ENCODE peak calls at places on chromosomes 12 and 14, in five cellular contexts. O is ovary; N is suprapubic skin; C is CD8-positive, alpha-beta T cell; G is pancreas. S is an unnamed sample. For H3K27me3, H3K4me1 and H3K9me3, the result is how much of the 10 kb centered on the place peaks cover.

GRCh38 chr12:101925352-101925751 is 48.0 kb downstream of the DRAM1 start:
- DNase-seq in O (peak), N (peak), C (no peak), G (no peak), S (peak)

GRCh38 chr12:126219654-126220279 is 1154.5 kb downstream of the AACS start:
- DNase-seq in O (no peak), N (no peak), C (no peak), G (no peak), S (no peak)

GRCh38 chr12:101925935-101926334 is 48.6 kb downstream of the DRAM1 start:
- DNase-seq in O (no peak), N (no peak), C (no peak), G (no peak), S (no peak)

GRCh38 chr14:71722885-71723284 is 209.3 kb upstream of the RGS6 start:
- DNase-seq in O (no peak), N (no peak), C (no peak), G (no peak), S (no peak)

GRCh38 chr12:1591543-1591942 is 2.8 kb downstream of the FBXL14 start:
- DNase-seq in O (no peak), N (no peak), C (no peak), G (no peak), S (no peak)

GRCh38 chr14:50051106-50051505 is 65.3 kb downstream of the VCPKMT start:
- DNase-seq in O (no peak), N (no peak), C (no peak), G (no peak), S (no peak)

GRCh38 chr14:53601409-53601808 is 355.2 kb downstream of the BMP4 start:
- DNase-seq in O (no peak), N (no peak), C (no peak), G (no peak), S (no peak)

GRCh38 chr14:36874396-36875138 is 212.9 kb downstream of the PAX9 start:
- DNase-seq in O (no peak), N (no peak), C (no peak), G (no peak), S (no peak)

GRCh38 chr12:14614704-14615121 is 47.0 kb upstream of the PLBD1 start:
- DNase-seq in O (no peak), N (no peak), C (no peak), G (no peak), S (no peak)

GRCh38 chr14:82394916-82395315 is 861.3 kb upstream of the SEL1L start:
- DNase-seq in O (no peak), N (no peak), C (no peak), G (no peak), S (no peak)

GRCh38 chr12:127728285-127728684 is 538.7 kb upstream of the TMEM132C start:
- DNase-seq in O (no peak), N (no peak), C (no peak), G (no peak), S (no peak)

GRCh38 chr14:36647827-36648753 is 13.6 kb upstream of the PAX9 start:
- DNase-seq in O (no peak), N (no peak), C (no peak), G (no peak), S (no peak)

GRCh38 chr14:44979740-44980346 is 17.9 kb downstream of the TOGARAM1 start:
- DNase-seq in O (peak), N (no peak), C (no peak), G (no peak), S (no peak)

GRCh38 chr14:68981539-68981976 is 2.5 kb upstream of the ACTN1 start:
- DNase-seq in O (no peak), N (no peak), C (no peak), G (no peak), S (no peak)

GRCh38 chr12:90543841-90544240 is 411.1 kb downstream of the CCER1 start:
- DNase-seq in O (no peak), N (no peak), C (no peak), G (no peak), S (no peak)

DNA sequence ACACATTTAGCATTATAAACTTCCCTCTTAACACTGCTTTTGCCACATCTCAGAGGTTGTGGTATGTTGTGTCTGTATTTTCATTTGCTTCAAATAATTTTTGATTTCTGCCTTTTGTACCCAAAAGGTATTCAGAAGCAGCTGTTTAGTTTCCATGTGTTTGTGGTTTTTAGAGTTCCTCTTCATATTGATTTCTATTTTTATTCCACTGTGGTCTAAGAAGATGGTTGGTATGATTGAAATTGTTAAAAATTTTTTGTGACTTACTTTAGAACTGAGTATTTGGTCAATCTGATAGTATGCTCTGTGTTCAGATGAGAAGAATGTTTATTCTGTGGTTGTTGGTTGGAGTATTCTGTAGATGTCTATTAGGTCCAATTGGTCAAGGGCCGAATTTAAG is 76.4 kb downstream of the IFNG-AS1 start:
- DNase-seq in O (no peak), N (no peak), C (no peak), G (no peak), S (no peak)
- H3K27me3 ChIP-seq in O (under half), N (under half), C (under half), G (under half), S (under half)

GRCh38 chr12:92496790-92497189 is 206.0 kb upstream of the PLEKHG7 start:
- DNase-seq in O (no peak), N (no peak), C (no peak), G (no peak), S (no peak)

GRCh38 chr12:92493816-92494215 is 209.0 kb upstream of the PLEKHG7 start:
- DNase-seq in O (no peak), N (no peak), C (no peak), G (no peak), S (no peak)

GRCh38 chr12:92492291-92492690 is 210.5 kb upstream of the PLEKHG7 start:
- DNase-seq in O (no peak), N (no peak), C (no peak), G (no peak), S (no peak)

DNA sequence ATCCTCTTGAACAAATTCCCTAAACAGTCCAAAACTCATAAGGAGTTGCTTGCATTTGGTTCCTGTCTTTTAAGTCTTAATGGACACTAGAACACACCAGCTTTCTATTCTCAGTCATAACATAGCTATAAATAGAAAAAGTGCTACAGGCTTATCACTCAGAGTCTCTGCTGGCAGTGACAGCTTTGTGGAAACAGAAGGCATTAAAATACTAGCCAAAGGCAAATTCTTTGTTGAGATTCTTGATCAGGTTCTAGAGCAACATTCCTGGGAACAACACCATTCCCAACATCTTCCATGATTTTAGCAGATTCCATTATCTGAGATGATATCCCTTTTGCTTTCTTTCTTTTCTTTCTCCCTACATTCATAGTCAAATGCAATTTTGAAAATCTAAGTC is 207.7 kb upstream of the PLEKHG7 start:
- DNase-seq in O (no peak), N (no peak), C (no peak), G (no peak), S (no peak)
- H3K4me1 ChIP-seq in O (under half), N (under half), C (under half), G (under half), S (under half)

DNA sequence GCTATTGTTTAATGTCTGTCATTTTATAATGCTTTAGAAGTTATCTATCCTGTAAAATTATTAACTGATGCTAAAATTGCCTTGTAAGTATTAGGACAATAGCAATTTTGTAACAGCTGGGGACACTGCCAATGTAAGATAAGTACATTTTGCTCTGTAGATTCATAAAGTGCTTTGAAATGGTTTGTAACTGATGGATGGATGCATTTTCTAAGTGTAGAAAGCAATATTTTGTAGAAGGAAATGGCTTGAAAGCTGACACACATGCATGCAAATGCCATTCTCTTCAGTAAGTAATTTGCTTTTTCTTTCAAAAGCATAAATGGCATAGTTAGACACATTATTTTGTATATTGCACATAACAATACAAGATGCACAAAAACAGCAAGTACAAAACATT is 129.8 kb downstream of the FOXG1 start:
- DNase-seq in O (no peak), N (no peak), C (no peak), G (no peak), S (no peak)
- H3K9me3 ChIP-seq in O (under half), N (under half), C (under half), G (under half), S (under half)

DNA sequence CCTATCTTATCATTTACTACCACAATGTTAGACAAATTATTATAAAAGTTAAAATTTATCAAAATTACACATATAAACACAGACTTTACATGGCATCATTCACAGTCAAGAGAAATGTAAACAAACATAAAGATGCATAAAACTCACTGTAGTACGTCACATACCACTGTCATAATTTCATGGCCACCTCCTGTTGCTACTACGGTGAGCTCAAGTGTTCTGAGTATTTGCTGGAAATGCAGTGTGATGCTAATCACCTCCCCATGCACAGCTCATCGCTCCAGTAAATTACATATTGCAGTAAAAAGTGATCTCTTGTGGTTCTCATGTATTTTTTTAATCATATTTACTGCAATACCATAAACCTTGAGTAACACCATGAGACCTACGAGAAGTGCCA is 247.7 kb upstream of the SFSWAP start:
- DNase-seq in O (no peak), N (no peak), C (no peak), G (no peak), S (no peak)
- H3K27me3 ChIP-seq in O (under half), N (under half), C (under half), G (under half), S (under half)

DNA sequence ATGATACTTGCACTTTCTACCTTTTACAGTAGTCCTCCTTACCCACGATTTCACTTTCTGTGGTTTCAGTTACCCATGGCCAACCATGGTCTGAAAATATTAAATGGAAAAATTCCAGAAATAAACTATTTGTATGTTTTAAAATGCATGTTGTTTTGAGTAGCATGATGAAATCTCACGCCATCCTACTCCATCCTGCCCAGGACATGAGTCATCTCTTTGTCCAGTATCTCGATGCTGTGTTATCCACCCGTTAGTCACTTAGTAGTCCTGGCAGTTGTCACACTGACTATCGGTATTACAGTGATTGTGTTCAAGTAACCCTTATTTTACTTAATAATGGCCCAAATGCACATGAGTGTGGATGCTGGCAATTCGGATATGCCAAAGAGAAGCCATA is 22.4 kb downstream of the SYT1 start:
- DNase-seq in O (no peak), N (no peak), C (no peak), G (no peak), S (no peak)
- H3K4me1 ChIP-seq in O (under half), N (under half), C (under half), G (under half), S (under half)

DNA sequence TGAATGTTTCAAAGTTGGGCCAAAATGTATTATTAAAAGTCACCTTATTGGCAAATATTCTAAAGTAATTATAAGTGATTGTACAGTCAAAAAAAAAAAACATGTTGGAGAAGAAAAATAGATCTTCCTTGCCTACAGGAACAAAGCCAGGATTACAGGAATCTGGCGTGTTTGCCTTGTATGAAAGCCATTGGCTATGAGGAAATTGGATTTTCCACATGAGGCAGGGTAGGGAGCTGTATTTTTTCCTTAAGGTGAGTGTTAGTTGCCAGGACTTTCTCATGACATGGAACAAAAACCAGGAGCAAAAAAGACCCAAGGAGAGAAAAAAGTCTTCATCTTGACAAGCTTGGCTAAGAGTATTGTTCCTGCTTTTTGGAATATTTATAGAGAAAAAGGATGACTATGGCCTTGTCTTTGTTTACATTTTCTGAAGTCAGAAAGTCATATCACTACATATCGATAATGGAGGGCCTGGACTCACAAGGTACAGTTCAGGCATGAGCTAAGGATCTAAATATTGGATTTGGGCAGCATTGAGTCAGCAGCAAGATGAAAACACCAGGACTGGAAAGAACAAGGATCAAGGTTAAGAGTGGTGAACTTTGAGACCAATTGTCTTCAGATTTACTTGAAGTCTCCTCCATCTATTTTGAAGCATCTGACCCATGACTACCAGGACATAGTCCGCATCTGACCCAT is 68.4 kb upstream of the FLRT2 start:
- DNase-seq in O (no peak), N (no peak), C (no peak), G (peak), S (no peak)
- H3K9me3 ChIP-seq in O (under half), N (under half), C (under half), G (under half), S (under half)

DNA sequence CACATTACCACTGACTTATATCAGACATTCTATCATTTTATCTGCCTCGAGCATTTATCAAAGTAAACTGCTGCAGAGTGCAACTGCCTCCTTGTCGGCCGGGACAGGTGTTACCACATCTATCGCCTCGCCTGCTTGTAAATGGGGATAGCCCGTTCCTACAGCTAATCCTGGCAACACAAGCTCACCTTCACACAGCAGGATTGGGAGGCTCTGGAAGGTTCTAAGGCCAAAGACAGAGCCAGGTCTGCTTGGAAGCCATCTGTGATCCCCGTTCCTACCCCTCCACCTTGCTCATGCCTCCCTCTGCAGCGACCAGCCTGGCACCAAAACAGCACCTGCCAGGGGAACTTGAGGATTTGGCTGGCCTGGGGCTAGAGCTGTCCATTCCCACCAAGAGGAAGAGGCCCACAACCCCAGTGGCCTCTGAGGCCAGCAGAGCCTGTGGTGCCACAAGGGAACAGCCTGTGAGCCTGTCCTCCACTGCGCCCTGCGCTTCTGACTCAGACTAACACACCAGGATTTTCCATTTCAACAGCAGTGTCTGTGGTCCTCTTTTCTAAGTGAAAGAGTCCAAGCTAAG is 114.8 kb upstream of the DIO3 start:
- DNase-seq in O (no peak), N (peak), C (no peak), G (no peak), S (no peak)
- H3K27me3 ChIP-seq in O (under half), N (under half), C (under half), G (under half), S (under half)

GRCh38 chr14:56896231-56896630 is 86.0 kb upstream of the OTX2 start:
- DNase-seq in O (no peak), N (no peak), C (no peak), G (no peak), S (no peak)
- H3K4me1 ChIP-seq in O (under half), N (under half), C (under half), G (under half), S (under half)